ENCODE peak calls at places on chromosomes 6 and 20, in ten cellular contexts. M is astrocyte; I is GM12865; Q is GM04503; C is NCI-H1417; G is astrocyte of the cerebellum; V is HFFc6; Z is Right ventricle myocardium inferior; O is fibroblast of pulmonary artery; N is CD4-positive, alpha-beta T cell. J is an unnamed sample.

GRCh38 chr6:145022199-145022782 is 713.0 kb downstream of the EPM2A start:
- DNase-seq in M (no peak), I (no peak), Q (no peak), C (no peak), G (no peak), V (no peak), Z (no peak), O (no peak), N (no peak), J (no peak)

GRCh38 chr20:51360451-51361230 is 181.9 kb downstream of the NFATC2 start:
- DNase-seq in M (peak; percentile 100), I (no peak), Q (peak; percentile 97), C (no peak), G (peak; percentile 99), V (peak; percentile 99), Z (no peak), O (peak; percentile 95), N (no peak), J (no peak)

GRCh38 chr6:168090064-168090690 is 11.2 kb upstream of the FRMD1 start:
- DNase-seq in M (no peak), I (no peak), Q (no peak), C (no peak), G (no peak), V (no peak), Z (peak; percentile 65), O (no peak), N (no peak), J (no peak)

GRCh38 chr20:59316911-59317310 is 16.5 kb downstream of the EDN3 start:
- DNase-seq in M (no peak), I (no peak), Q (no peak), C (no peak), G (no peak), V (no peak), Z (no peak), O (no peak), N (no peak), J (no peak)

GRCh38 chr6:103327079-103327478 is 1532.6 kb downstream of the HACE1 start:
- DNase-seq in M (no peak), I (no peak), Q (no peak), C (no peak), G (no peak), V (no peak), Z (no peak), O (no peak), N (no peak), J (no peak)

GRCh38 chr6:38058022-38058421 is 238.5 kb downstream of the ZFAND3 start:
- DNase-seq in M (peak; percentile 67), I (peak; percentile 59), Q (no peak), C (no peak), G (no peak), V (peak; percentile 55), Z (no peak), O (peak; percentile 11), N (no peak), J (no peak)

GRCh38 chr20:63860325-63861051 is 810 bp upstream of the ABHD16B start:
- DNase-seq in M (no peak), I (no peak), Q (no peak), C (no peak), G (no peak), V (no peak), Z (peak; percentile 84), O (no peak), N (no peak), J (no peak)

GRCh38 chr6:50381106-50381415 is 331.3 kb upstream of the DEFB112 start:
- DNase-seq in M (no peak), I (peak; percentile 2), Q (no peak), C (no peak), G (no peak), V (no peak), Z (no peak), O (no peak), N (no peak), J (no peak)

GRCh38 chr6:48098923-48099322 is 12.1 kb downstream of the PTCHD4 start:
- DNase-seq in M (peak; percentile 41), I (no peak), Q (no peak), C (no peak), G (no peak), V (no peak), Z (no peak), O (no peak), N (no peak), J (no peak)

GRCh38 chr20:57381596-57382503 is 9.3 kb upstream of the RBM38 start:
- DNase-seq in M (peak; percentile 16), I (peak; percentile 84), Q (peak; percentile 21), C (peak; percentile 77), G (peak; percentile 46), V (peak; percentile 61), Z (peak; percentile 87), O (peak; percentile 79), N (peak; percentile 84), J (no peak)

GRCh38 chr6:150395388-150396009 is 26.7 kb downstream of the IYD start:
- DNase-seq in M (peak; percentile 34), I (peak; percentile 60), Q (no peak), C (peak; percentile 83), G (peak; percentile 43), V (peak; percentile 52), Z (no peak), O (peak; percentile 65), N (no peak), J (no peak)

GRCh38 chr6:155936551-155936950 is 480.9 kb upstream of the NOX3 start:
- DNase-seq in M (no peak), I (no peak), Q (no peak), C (no peak), G (no peak), V (no peak), Z (no peak), O (no peak), N (no peak), J (no peak)

GRCh38 chr6:119052292-119052889 is 26.1 kb downstream of the FAM184A start:
- DNase-seq in M (no peak), I (peak; percentile 21), Q (no peak), C (no peak), G (no peak), V (no peak), Z (no peak), O (no peak), N (no peak), J (no peak)

GRCh38 chr6:159815410-159815809 is 15.3 kb downstream of the PNLDC1 start:
- DNase-seq in M (no peak), I (no peak), Q (no peak), C (no peak), G (no peak), V (no peak), Z (no peak), O (no peak), N (no peak), J (no peak)

GRCh38 chr6:27297857-27298730 is 14.0 kb downstream of the POM121L2 start:
- DNase-seq in M (peak; percentile 22), I (peak; percentile 71), Q (no peak), C (no peak), G (no peak), V (peak; percentile 70), Z (no peak), O (peak; percentile 55), N (no peak), J (no peak)

GRCh38 chr6:21414065-21414464 is 179.5 kb upstream of the SOX4 start:
- DNase-seq in M (no peak), I (no peak), Q (no peak), C (peak; percentile 85), G (no peak), V (no peak), Z (no peak), O (no peak), N (no peak), J (no peak)

GRCh38 chr6:166463363-166464067 is 80.8 kb upstream of the MPC1 start:
- DNase-seq in M (no peak), I (no peak), Q (no peak), C (no peak), G (no peak), V (no peak), Z (no peak), O (no peak), N (no peak), J (no peak)

GRCh38 chr6:120355822-120356221 is 978.5 kb downstream of the TBC1D32 start:
- DNase-seq in M (peak; percentile 36), I (no peak), Q (no peak), C (no peak), G (peak; percentile 37), V (no peak), Z (no peak), O (peak; percentile 34), N (no peak), J (no peak)

GRCh38 chr6:128244751-128245405 is 275.5 kb downstream of the PTPRK start:
- DNase-seq in M (peak; percentile 35), I (no peak), Q (no peak), C (no peak), G (no peak), V (no peak), Z (no peak), O (peak; percentile 23), N (no peak), J (no peak)

GRCh38 chr6:117265425-117266266 is at the start of gene VGLL2:
- DNase-seq in M (peak; percentile 25), I (no peak), Q (no peak), C (peak; percentile 8), G (no peak), V (no peak), Z (peak; percentile 64), O (peak; percentile 48), N (no peak), J (no peak)

GRCh38 chr6:31356216-31356945 is 598 bp downstream of the HLA-B start:
- DNase-seq in M (no peak), I (peak; percentile 75), Q (no peak), C (no peak), G (no peak), V (no peak), Z (peak; percentile 68), O (peak; percentile 25), N (no peak), J (no peak)

GRCh38 chr6:112014483-112014882 is 39.4 kb upstream of the CCN6 start:
- DNase-seq in M (peak; percentile 89), I (no peak), Q (peak; percentile 80), C (no peak), G (peak; percentile 53), V (peak; percentile 79), Z (no peak), O (peak; percentile 53), N (no peak), J (no peak)

GRCh38 chr20:4585104-4585753 is 136.5 kb upstream of the PRND start:
- DNase-seq in M (no peak), I (no peak), Q (peak; percentile 61), C (no peak), G (no peak), V (peak; percentile 60), Z (no peak), O (no peak), N (no peak), J (no peak)

GRCh38 chr6:156024339-156024738 is 568.7 kb upstream of the NOX3 start:
- DNase-seq in M (no peak), I (no peak), Q (no peak), C (no peak), G (no peak), V (no peak), Z (no peak), O (no peak), N (no peak), J (no peak)

GRCh38 chr6:40688214-40688761 is 101.1 kb upstream of the LRFN2 start:
- DNase-seq in M (peak; percentile 1), I (no peak), Q (no peak), C (no peak), G (no peak), V (no peak), Z (no peak), O (peak; percentile 2), N (no peak), J (no peak)

GRCh38 chr6:43884660-43885022 is 114.6 kb downstream of the VEGFA start:
- DNase-seq in M (no peak), I (no peak), Q (no peak), C (no peak), G (no peak), V (no peak), Z (no peak), O (no peak), N (no peak), J (no peak)

GRCh38 chr20:36496707-36497669 is 44.3 kb upstream of the MYL9 start:
- DNase-seq in M (no peak), I (no peak), Q (no peak), C (no peak), G (no peak), V (no peak), Z (no peak), O (no peak), N (no peak), J (no peak)

GRCh38 chr6:130560231-130560630 is 194.4 kb downstream of the TMEM200A start:
- DNase-seq in M (peak; percentile 18), I (peak; percentile 2), Q (no peak), C (no peak), G (no peak), V (peak; percentile 41), Z (no peak), O (no peak), N (no peak), J (no peak)